ENCODE peak calls at places on chromosomes 2 and 18, in four cellular contexts. B is endodermal cell, M is HCT116, N is AG10803. T is an unnamed sample.

GRCh38 chr2:98917031-98917459 is 19.0 kb downstream of the CRACDL start:
- DNase-seq in N (peak; percentile 86), B (no peak), M (peak; percentile 8), T (no peak)

GRCh38 chr18:64668563-64668962 is 519.7 kb upstream of the LINC00305 start:
- DNase-seq in N (no peak), M (no peak), B (no peak), T (no peak)

GRCh38 chr2:227576110-227576509 is 22.6 kb upstream of the SCYGR2 start:
- DNase-seq in B (no peak), M (no peak), N (no peak), T (no peak)

GRCh38 chr2:173235947-173236803 is 118.5 kb upstream of the CDCA7 start:
- DNase-seq in N (no peak), B (peak; percentile 87), M (no peak), T (no peak)

GRCh38 chr18:42559292-42559691 is 556.2 kb downstream of the RIT2 start:
- DNase-seq in M (no peak), B (peak; percentile 45), N (peak; percentile 2), T (no peak)

GRCh38 chr2:33498291-33498956 is 22.0 kb downstream of the RASGRP3 start:
- DNase-seq in M (no peak), B (no peak), N (no peak), T (no peak)

GRCh38 chr2:231134910-231135650 is 10.2 kb upstream of the HTR2B start:
- DNase-seq in N (no peak), M (no peak), B (no peak), T (no peak)

GRCh38 chr2:88857274-88857741 is 165.8 kb downstream of the RPIA start:
- DNase-seq in M (no peak), N (no peak), B (no peak), T (no peak)

GRCh38 chr2:230902180-230902899 is 22.7 kb downstream of the GPR55 start:
- DNase-seq in M (peak; percentile 54), N (peak; percentile 63), B (peak; percentile 87), T (peak; percentile 77)

GRCh38 chr2:157466764-157467163 is 22.9 kb upstream of the CYTIP start:
- DNase-seq in B (no peak), N (no peak), M (no peak), T (no peak)

GRCh38 chr2:216736326-216736725 is 41.0 kb upstream of the IGFBP5 start:
- DNase-seq in M (no peak), N (no peak), B (no peak), T (no peak)

GRCh38 chr2:55090702-55091101 is 40.5 kb upstream of the RTN4 start:
- DNase-seq in N (peak; percentile 55), B (no peak), M (no peak), T (no peak)

GRCh38 chr2:188244383-188244782 is 47.3 kb upstream of the GULP1 start:
- DNase-seq in B (no peak), N (no peak), M (no peak), T (no peak)

GRCh38 chr18:54950221-54950620 is 9.0 kb downstream of the CCDC68 start:
- DNase-seq in M (peak; percentile 26), N (no peak), B (no peak), T (no peak)
- TF ChIP-seq CTCF in M (peak; percentile 38), N (no peak), B (peak; percentile 67), T (no peak)

GRCh38 chr2:151947524-151948165 is 119.4 kb upstream of the ARL5A start:
- DNase-seq in B (peak; percentile 52), N (no peak), M (no peak), T (no peak)
- TF ChIP-seq CTCF in B (peak; percentile 2), N (no peak), M (no peak), T (no peak)

GRCh38 chr18:74534981-74535649 is 815 bp downstream of the CNDP1 start:
- DNase-seq in B (no peak), N (no peak), M (no peak), T (no peak)

GRCh38 chr18:74540689-74541421 is 6.6 kb downstream of the CNDP1 start:
- DNase-seq in M (no peak), B (peak; percentile 37), N (peak; percentile 11), T (no peak)

GRCh38 chr18:74534150-74534969 is at the start of gene CNDP1:
- DNase-seq in B (peak; percentile 58), N (no peak), M (no peak), T (no peak)

GRCh38 chr18:74541703-74542555 is 7.6 kb downstream of the CNDP1 start:
- DNase-seq in N (no peak), M (no peak), B (peak; percentile 34), T (no peak)

DNA sequence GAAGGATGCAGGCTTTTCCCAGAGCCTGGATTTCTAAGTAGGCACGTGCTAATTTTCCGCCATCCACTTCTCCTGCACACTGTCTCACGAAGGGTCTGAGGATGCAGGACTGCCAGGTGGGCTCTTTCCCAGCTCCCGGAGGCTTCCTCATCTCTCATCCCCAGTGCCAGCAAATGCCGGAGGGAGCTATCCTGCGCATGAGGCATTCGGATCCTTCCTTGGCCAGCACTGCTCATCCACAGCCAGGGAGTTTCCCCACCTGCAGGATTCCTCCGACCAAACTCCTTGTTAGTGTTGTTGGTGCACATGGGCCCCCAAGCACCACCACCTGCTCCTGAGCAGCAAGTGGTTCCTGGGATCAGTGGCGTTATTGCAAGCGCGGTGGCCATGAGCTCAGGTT is 5.0 kb downstream of the CNDP1 start:
- DNase-seq in M (no peak), B (no peak), N (no peak), T (no peak)
- TF ChIP-seq CTCF in M (no peak), B (no peak), N (no peak), T (no peak)

DNA sequence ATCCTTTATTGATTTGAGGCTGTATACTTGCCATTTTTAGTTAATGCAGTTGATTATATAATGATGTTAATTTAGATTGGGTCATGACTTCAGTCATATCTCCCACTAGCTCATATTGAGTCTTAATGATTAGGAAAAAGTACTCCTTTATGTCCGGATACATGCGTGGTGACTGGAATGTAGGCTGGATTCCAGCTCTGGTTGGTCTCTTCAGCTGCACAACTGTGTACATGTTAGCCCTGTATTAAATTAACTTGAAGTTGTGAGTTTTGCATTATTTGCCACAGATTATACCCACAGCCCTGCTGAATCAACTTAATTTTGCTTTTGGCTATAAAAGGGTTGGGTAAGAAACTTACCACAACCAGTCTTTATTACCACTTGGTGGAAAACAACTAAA is 22.5 kb downstream of the MOB4 start:
- DNase-seq in N (peak; percentile 39), B (no peak), M (no peak), T (no peak)
- TF ChIP-seq CTCF in N (no peak), B (no peak), M (no peak), T (no peak)

DNA sequence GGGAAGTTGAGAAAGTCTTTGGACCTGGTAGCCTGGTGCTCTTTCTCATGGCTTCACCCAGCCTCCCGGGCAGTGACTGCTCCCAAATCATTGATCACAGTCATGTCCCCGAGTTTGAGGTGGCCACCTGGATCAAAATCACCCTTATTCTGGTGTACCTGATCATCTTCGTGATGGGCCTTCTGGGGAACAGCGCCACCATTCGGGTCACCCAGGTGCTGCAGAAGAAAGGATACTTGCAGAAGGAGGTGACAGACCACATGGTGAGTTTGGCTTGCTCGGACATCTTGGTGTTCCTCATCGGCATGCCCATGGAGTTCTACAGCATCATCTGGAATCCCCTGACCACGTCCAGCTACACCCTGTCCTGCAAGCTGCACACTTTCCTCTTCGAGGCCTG is 391 bp downstream of the GPR39 start:
- DNase-seq in N (no peak), M (no peak), B (no peak), T (no peak)
- TF ChIP-seq CTCF in N (peak; percentile 30), M (no peak), B (peak; percentile 58), T (no peak)

T was measured in GM13977.